ENCODE peak calls at places on chromosome 16, in ten cellular contexts. Q, Y, S, P, K, H, O, I, X and D are unnamed samples.

GRCh38 chr16:278863-279366 is 1.5 kb upstream of the ARHGDIG start:
- DNase-seq in I (peak), Q (peak), Y (no peak), P (peak), H (no peak), K (no peak), O (no peak), X (peak), S (peak), D (peak)

GRCh38 chr16:2817496-2818277 is 650 bp downstream of the PRSS21 start:
- DNase-seq in X (no peak), Q (no peak), H (no peak), P (no peak), K (no peak), O (no peak), Y (peak), S (no peak), I (no peak), D (no peak)

GRCh38 chr16:27692576-27692975 is 142.6 kb downstream of the KATNIP start:
- DNase-seq in S (no peak), H (no peak), O (no peak), X (no peak), Y (no peak), Q (no peak), K (peak), P (no peak), I (no peak), D (no peak)

GRCh38 chr16:81734632-81735434 is 44.3 kb upstream of the PLCG2 start:
- DNase-seq in S (peak), Q (no peak), X (no peak), K (no peak), Y (no peak), O (no peak), P (no peak), H (no peak), I (no peak), D (no peak)

GRCh38 chr16:18003033-18003432 is 333.5 kb downstream of the NPIPA8 start:
- DNase-seq in X (no peak), O (no peak), P (no peak), Q (no peak), H (no peak), Y (no peak), S (no peak), I (no peak), K (no peak), D (no peak)

GRCh38 chr16:81821422-81822128 is 42.5 kb downstream of the PLCG2 start:
- DNase-seq in Y (no peak), Q (no peak), X (no peak), K (no peak), I (no peak), O (no peak), S (no peak), H (peak), P (no peak), D (no peak)

GRCh38 chr16:1030381-1030901 is 42.1 kb upstream of the SSTR5 start:
- DNase-seq in I (no peak), Y (no peak), X (no peak), S (no peak), Q (no peak), K (no peak), P (no peak), H (no peak), O (no peak), D (no peak)

GRCh38 chr16:82633964-82634600 is 7.3 kb downstream of the CDH13 start:
- DNase-seq in X (no peak), Q (no peak), Y (no peak), I (peak), S (no peak), H (no peak), P (peak), O (no peak), K (no peak), D (no peak)

GRCh38 chr16:75222271-75222783 is 3.5 kb downstream of the CTRB1 start:
- DNase-seq in H (no peak), K (peak), O (no peak), S (no peak), Q (no peak), P (no peak), Y (no peak), X (no peak), I (no peak), D (no peak)

GRCh38 chr16:65309294-65309850 is 187.5 kb upstream of the CDH11 start:
- DNase-seq in O (no peak), S (no peak), K (no peak), I (no peak), Q (no peak), Y (no peak), P (no peak), X (no peak), H (no peak), D (no peak)

GRCh38 chr16:680625-680945 is 375 bp downstream of the STUB1 start:
- DNase-seq in X (no peak), K (no peak), I (no peak), Y (no peak), Q (no peak), S (no peak), H (no peak), P (no peak), O (no peak), D (no peak)

GRCh38 chr16:87319997-87320491 is 2.9 kb upstream of the C16orf95 start:
- DNase-seq in Y (no peak), P (no peak), X (no peak), Q (no peak), H (no peak), I (no peak), S (no peak), K (no peak), O (no peak), D (no peak)

GRCh38 chr16:29860218-29860617 is 2.8 kb downstream of the CDIPT start:
- DNase-seq in Y (no peak), H (no peak), Q (no peak), K (no peak), S (no peak), I (no peak), P (no peak), X (no peak), O (no peak), D (no peak)

GRCh38 chr16:85557976-85558589 is 55.0 kb upstream of the GSE1 start:
- DNase-seq in P (no peak), O (no peak), K (no peak), I (peak), S (no peak), X (no peak), H (no peak), Q (no peak), Y (no peak), D (no peak)

GRCh38 chr16:23510154-23510914 is at the start of gene GGA2:
- DNase-seq in X (peak), H (peak), O (peak), Q (peak), I (peak), P (peak), K (peak), Y (peak), S (peak), D (peak)

GRCh38 chr16:31868164-31868563 is 5.4 kb upstream of the ZNF267 start:
- DNase-seq in K (no peak), O (no peak), I (no peak), P (no peak), Q (no peak), H (no peak), S (no peak), Y (no peak), X (no peak), D (no peak)

GRCh38 chr16:11726008-11726407 is 16.6 kb downstream of the TXNDC11 start:
- DNase-seq in O (no peak), I (no peak), X (no peak), S (no peak), H (no peak), Y (no peak), K (peak), Q (no peak), P (no peak), D (no peak)

GRCh38 chr16:51009359-51009758 is 141.7 kb downstream of the SALL1 start:
- DNase-seq in P (no peak), Q (no peak), Y (no peak), K (no peak), I (no peak), H (no peak), O (no peak), S (no peak), X (no peak), D (no peak)

GRCh38 chr16:87740441-87740840 is 25.3 kb downstream of the KLHDC4 start:
- DNase-seq in S (peak), H (no peak), K (no peak), O (no peak), I (no peak), X (no peak), Y (no peak), P (no peak), Q (no peak), D (no peak)